ENCODE peak calls at places on chromosomes 2 and 18, in nine cellular contexts. S is uterus, P is adrenal gland, W is stomach, Y is thyroid gland, Z is spleen, V is esophagus squamous epithelium, N is heart left ventricle, C is prostate gland. M is an unnamed sample.

GRCh38 chr2:184169366-184169765 is 429.0 kb upstream of the ZNF804A start:
- DNase-seq in V (no peak), Y (no peak), C (no peak), W (no peak), P (no peak), N (no peak), Z (no peak), S (no peak), M (no peak)

GRCh38 chr2:42959148-42959992 is 167.0 kb upstream of the HAAO start:
- DNase-seq in V (no peak), P (peak), Z (no peak), C (no peak), Y (no peak), W (no peak), S (peak), N (peak), M (peak)

GRCh38 chr2:210224660-210225460 is at the start of gene ACADL:
- DNase-seq in V (no peak), Y (peak), N (peak), S (peak), W (peak), C (peak), P (peak), Z (peak), M (peak)

GRCh38 chr18:49193896-49194295 is 243.1 kb upstream of the SMAD7 start:
- DNase-seq in C (no peak), P (no peak), Y (no peak), W (no peak), V (no peak), S (no peak), N (no peak), Z (no peak), M (no peak)

GRCh38 chr2:84022810-84023431 is 436.2 kb downstream of the SUCLG1 start:
- DNase-seq in V (no peak), P (peak), Z (no peak), C (peak), W (no peak), N (no peak), S (no peak), Y (peak), M (peak)

GRCh38 chr2:3617198-3617890 is 22.4 kb downstream of the COLEC11 start:
- DNase-seq in P (no peak), V (no peak), Y (no peak), N (no peak), S (no peak), W (peak), Z (peak), C (no peak), M (no peak)

GRCh38 chr2:162382283-162382682 is 38.4 kb downstream of the GCA start:
- DNase-seq in Y (no peak), N (no peak), V (no peak), Z (no peak), W (no peak), S (no peak), C (no peak), P (no peak), M (no peak)

GRCh38 chr2:241479026-241479898 is 29.1 kb downstream of the STK25 start:
- DNase-seq in S (no peak), Y (no peak), W (no peak), N (no peak), P (peak), C (no peak), V (no peak), Z (peak), M (no peak)

GRCh38 chr2:73984922-73985317 is 210 bp downstream of the TET3 start:
- DNase-seq in P (peak), N (peak), V (no peak), Y (peak), S (peak), C (peak), W (peak), Z (no peak), M (no peak)

GRCh38 chr2:98465456-98466201 is 21.0 kb downstream of the INPP4A start:
- DNase-seq in C (no peak), P (peak), V (no peak), S (peak), Y (peak), N (peak), W (peak), Z (peak), M (peak)

GRCh38 chr2:155456222-155456621 is 757.7 kb downstream of the KCNJ3 start:
- DNase-seq in N (no peak), Z (no peak), S (no peak), W (no peak), P (no peak), Y (no peak), V (no peak), C (no peak), M (no peak)

GRCh38 chr2:47373747-47374146 is 29.2 kb upstream of the MSH2 start:
- DNase-seq in S (no peak), N (no peak), C (peak), W (peak), P (no peak), Z (no peak), Y (peak), V (no peak), M (no peak)

GRCh38 chr2:238638982-238639341 is 208.9 kb upstream of the TWIST2 start:
- DNase-seq in N (no peak), Y (no peak), V (no peak), C (no peak), S (no peak), P (no peak), Z (no peak), W (no peak), M (no peak)

GRCh38 chr2:97806738-97807618 is 93.6 kb downstream of the ZAP70 start:
- DNase-seq in Y (peak), Z (peak), C (peak), S (peak), N (peak), V (peak), W (peak), P (peak), M (peak)

GRCh38 chr2:232721882-232722281 is 24.8 kb downstream of the GIGYF2 start:
- DNase-seq in P (no peak), N (no peak), S (no peak), C (no peak), W (no peak), Z (no peak), Y (no peak), V (no peak), M (no peak)

GRCh38 chr18:79552140-79552631 is 127.4 kb upstream of the CTDP1 start:
- DNase-seq in C (no peak), W (no peak), N (no peak), S (no peak), Y (no peak), Z (no peak), V (no peak), P (no peak), M (no peak)

GRCh38 chr18:77165489-77166415 is 33.2 kb upstream of the MBP start:
- DNase-seq in N (peak), C (no peak), Z (no peak), W (no peak), Y (no peak), P (no peak), V (no peak), S (peak), M (peak)

GRCh38 chr2:205405752-205406151 is 276.5 kb upstream of the NRP2 start:
- DNase-seq in Y (no peak), C (no peak), S (no peak), V (no peak), P (no peak), Z (no peak), N (no peak), W (no peak), M (no peak)

GRCh38 chr2:74849228-74849892 is 15.4 kb downstream of the HK2 start:
- DNase-seq in Y (no peak), V (no peak), N (peak), S (no peak), P (no peak), C (peak), Z (peak), W (peak), M (no peak)

GRCh38 chr2:42147641-42148274 is 21.4 kb upstream of the EML4 start:
- DNase-seq in S (no peak), Y (peak), V (no peak), C (no peak), W (no peak), N (no peak), P (no peak), Z (no peak), M (no peak)

GRCh38 chr2:234292205-234292954 is 204.5 kb downstream of the ARL4C start:
- DNase-seq in Z (no peak), N (no peak), P (no peak), V (no peak), W (no peak), Y (no peak), S (no peak), C (no peak), M (no peak)

GRCh38 chr18:13312515-13312914 is 94.0 kb downstream of the LDLRAD4 start:
- DNase-seq in P (no peak), N (no peak), V (no peak), Z (no peak), C (no peak), S (no peak), Y (no peak), W (no peak), M (no peak)

GRCh38 chr2:120109186-120110061 is 96.5 kb downstream of the EPB41L5 start:
- DNase-seq in Z (no peak), N (no peak), C (no peak), W (no peak), V (no peak), Y (no peak), S (no peak), P (no peak), M (no peak)

GRCh38 chr2:150619607-150620330 is 132.3 kb upstream of the RND3 start:
- DNase-seq in V (no peak), S (no peak), P (peak), N (no peak), C (no peak), Z (no peak), W (no peak), Y (peak), M (no peak)

GRCh38 chr18:23935804-23936203 is 78.8 kb upstream of the TTC39C start:
- DNase-seq in Y (no peak), C (no peak), Z (no peak), S (no peak), W (no peak), P (no peak), V (no peak), N (no peak), M (no peak)

GRCh38 chr2:38835990-38836389 is 39.7 kb downstream of the DHX57 start:
- DNase-seq in V (no peak), P (no peak), N (no peak), Z (no peak), C (no peak), Y (no peak), W (no peak), S (no peak), M (no peak)

GRCh38 chr18:34697233-34697632 is 12.9 kb upstream of the DTNA start:
- DNase-seq in Z (no peak), N (no peak), W (no peak), S (no peak), P (no peak), Y (no peak), V (no peak), C (no peak), M (no peak)

GRCh38 chr2:168231609-168232241 is 15.7 kb downstream of the STK39 start:
- DNase-seq in Z (no peak), N (no peak), P (no peak), W (no peak), V (no peak), S (no peak), C (no peak), Y (no peak), M (no peak)

GRCh38 chr2:202335791-202336467 is 40.2 kb upstream of the BMPR2 start:
- DNase-seq in V (no peak), C (no peak), W (no peak), P (no peak), Z (no peak), N (no peak), S (no peak), Y (no peak), M (no peak)

DNA sequence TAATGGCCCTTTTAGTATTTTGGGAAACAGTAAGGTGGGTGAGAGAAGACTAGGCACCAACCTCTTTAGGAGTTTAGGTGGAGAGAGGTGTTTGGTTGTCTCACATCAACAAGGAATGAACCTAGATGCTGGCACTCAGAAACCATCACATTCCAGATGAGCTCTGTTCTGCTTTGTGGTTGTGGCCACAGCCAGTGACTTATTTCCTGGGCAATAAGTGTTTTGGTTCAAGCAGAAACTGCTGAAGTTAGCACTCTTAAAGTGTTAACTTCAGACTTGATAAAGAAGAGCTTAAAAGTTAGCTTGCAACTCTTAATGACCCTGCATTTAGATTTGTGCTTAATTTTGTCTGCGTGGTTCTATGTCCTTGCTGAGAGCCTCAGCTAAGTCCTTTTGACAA is 929.2 kb downstream of the SLC4A3 start:
- DNase-seq in V (no peak), C (no peak), S (no peak), N (no peak), Z (no peak), W (no peak), Y (no peak), P (no peak), M (no peak)
- H3K27ac ChIP-seq in V (no peak), C (no peak), S (no peak), N (no peak), Z (no peak), W (no peak), Y (no peak), P (no peak), M (no peak)

GRCh38 chr2:171522057-171522803 is at the start of gene CYBRD1:
- DNase-seq in S (peak), N (peak), Y (peak), P (peak), V (peak), C (peak), Z (peak), W (peak), M (peak)
- TF ChIP-seq POLR2A in S (peak), N (peak), Y (peak), P (peak), V (no peak), C (peak), Z (no peak), W (no peak), M (peak)

DNA sequence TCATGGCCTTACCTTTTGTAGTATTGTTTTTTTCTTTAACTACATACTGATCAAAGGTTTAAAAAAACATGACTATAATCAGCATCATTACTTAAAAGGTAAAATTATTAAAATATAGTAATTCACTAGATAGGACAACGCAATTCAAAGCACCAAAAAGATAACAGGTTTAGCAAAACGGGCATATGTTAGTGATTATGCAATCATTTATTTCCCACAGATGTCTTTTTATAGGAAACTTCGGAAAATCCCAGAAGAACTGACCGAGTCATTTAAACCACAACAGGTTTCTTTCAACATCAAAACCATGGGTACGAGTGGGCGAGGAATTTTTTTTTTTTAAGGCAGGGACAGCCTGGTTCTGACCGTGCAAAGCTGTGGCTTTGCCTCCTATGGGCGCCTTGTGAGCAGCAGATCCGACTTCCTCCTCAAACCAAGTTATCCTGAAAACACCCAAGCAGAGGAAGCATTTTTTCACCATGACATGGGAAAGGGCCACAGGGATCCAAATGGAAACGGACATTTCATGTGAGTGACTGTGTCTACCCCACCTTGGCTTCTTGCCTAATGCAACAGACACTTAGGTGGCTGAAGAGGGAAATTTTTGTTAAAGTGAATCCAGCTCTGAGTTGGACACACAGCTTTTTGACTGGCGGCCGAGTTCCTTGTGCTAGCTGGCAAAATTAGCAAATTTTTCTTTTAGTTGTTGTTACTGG is 487.2 kb upstream of the ZEB2 start:
- DNase-seq in W (no peak), Z (no peak), P (no peak), N (peak), Y (peak), S (peak), V (no peak), C (no peak), M (peak)
- H3K4me3 ChIP-seq in W (no peak), Z (no peak), P (no peak), N (no peak), Y (no peak), S (no peak), V (no peak), C (no peak), M (no peak)

DNA sequence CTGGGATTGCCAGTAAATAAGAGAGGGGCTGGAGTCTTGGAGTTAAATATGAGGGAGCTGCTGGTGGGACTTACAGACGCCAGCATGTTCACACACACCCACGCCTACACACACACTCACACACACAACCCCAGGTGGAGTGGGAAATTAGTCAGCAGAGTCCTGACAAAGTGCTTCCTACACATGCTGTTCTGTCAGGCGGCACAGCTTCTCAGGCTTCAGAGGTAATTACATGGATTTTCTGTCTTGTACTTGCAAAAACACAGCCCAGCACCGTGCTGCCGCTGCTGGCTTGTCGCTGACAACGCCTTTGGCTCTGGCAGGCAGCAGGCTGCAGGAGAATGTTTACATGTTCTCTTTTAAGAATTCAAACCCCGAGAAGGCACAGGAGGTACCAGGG is 1186.3 kb upstream of the CELF4 start:
- DNase-seq in V (no peak), C (peak), W (no peak), Z (no peak), S (no peak), N (no peak), P (no peak), Y (no peak), M (no peak)
- H3K27ac ChIP-seq in V (peak), C (no peak), W (peak), Z (no peak), S (no peak), N (no peak), P (no peak), Y (no peak), M (no peak)

DNA sequence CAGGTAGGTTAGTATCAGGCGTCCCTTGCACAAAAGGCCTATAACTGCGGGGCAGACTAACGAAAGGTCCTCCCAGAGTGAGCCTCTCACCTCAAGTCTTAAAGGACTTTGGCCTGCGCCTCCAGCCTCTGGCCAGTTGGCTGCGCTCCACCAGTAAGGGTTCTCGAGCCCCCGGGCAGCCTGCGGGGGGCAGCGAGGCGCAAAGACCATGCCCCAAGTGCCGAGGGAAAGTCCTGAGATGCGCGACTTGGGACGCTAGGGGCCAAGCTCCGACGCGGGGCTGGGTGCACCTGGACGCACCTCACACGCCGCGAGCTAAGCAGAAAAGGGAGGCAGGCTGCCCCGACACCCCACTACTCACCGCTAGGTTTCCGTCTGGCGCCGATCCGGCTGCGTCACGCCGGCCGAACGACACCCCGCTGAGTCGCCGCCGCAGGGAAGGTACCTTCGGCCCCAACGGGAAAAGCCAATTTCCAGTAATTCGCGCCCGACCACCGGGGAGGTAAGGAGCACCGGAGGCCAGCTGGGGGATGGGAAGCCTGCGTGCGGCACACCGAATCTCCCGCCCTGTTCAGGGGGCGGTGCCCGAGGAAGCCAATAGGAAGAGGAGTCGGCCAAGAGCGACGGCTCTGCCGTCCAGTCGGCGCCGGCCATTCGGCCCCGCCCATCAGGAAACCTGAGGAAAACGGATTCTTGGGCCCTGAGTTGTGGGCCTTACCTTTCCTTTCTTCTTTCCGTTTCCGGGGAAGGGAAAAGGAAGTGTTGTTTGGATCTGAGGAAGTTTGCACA is at the start of gene ORC2:
- DNase-seq in W (peak), Y (peak), S (peak), V (peak), Z (peak), N (peak), P (peak), C (peak), M (peak)
- TF ChIP-seq POLR2A in W (no peak), Y (peak), S (peak), V (no peak), Z (no peak), N (peak), P (no peak), C (peak), M (peak)

DNA sequence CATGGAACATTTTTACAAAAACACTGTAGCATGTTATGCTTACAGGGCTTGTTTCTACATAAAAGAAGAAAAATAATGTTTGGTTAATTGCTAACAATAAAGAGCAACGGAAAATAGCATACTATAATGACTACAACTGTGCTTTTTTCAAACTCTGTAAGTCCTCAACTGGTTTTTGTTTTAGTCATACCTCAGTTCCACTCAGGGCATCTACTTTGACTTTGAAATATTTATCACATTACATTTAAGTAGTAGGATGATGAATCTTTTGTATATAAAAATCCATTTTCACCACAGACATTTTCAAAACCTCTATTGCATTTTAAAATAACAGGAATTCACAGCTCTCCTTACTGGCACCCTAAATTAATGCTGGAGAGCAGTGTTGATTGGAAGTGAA is 8.3 kb downstream of the SATB2 start:
- DNase-seq in Z (no peak), N (no peak), W (no peak), P (no peak), Y (no peak), V (no peak), S (no peak), C (no peak), M (no peak)
- H3K4me3 ChIP-seq in Z (no peak), N (no peak), W (no peak), P (no peak), Y (no peak), V (no peak), S (no peak), C (no peak), M (no peak)

M was measured in tibial nerve.